ENCODE peak calls at places on chromosomes 1 and 21, in five cellular contexts. T is sigmoid colon, E is suprapubic skin, Y is transverse colon, X is GM23338. K is an unnamed sample.

GRCh38 chr1:10694633-10695627 is 101.5 kb downstream of the CASZ1 start:
- DNase-seq in T (peak; percentile 96), E (peak; percentile 89), Y (peak; percentile 90), X (peak; percentile 95), K (peak; percentile 97)

GRCh38 chr1:15883326-15883725 is 35.8 kb downstream of the SPEN start:
- DNase-seq in T (no peak), E (no peak), Y (no peak), X (no peak), K (no peak)

GRCh38 chr1:67335451-67335850 is 27.8 kb downstream of the IL12RB2 start:
- DNase-seq in T (no peak), E (no peak), Y (no peak), X (no peak), K (no peak)

GRCh38 chr1:246647113-246647512 is 77.1 kb upstream of the SCCPDH start:
- DNase-seq in T (peak; percentile 77), E (no peak), Y (peak; percentile 24), X (peak; percentile 94), K (no peak)

GRCh38 chr1:181906631-181907030 is 154.9 kb downstream of the ZNF648 start:
- DNase-seq in T (no peak), E (no peak), Y (no peak), X (no peak), K (no peak)

GRCh38 chr1:55670331-55671082 is 455.3 kb upstream of the USP24 start:
- DNase-seq in T (no peak), E (no peak), Y (no peak), X (no peak), K (no peak)

GRCh38 chr1:26434161-26434752 is 2.1 kb downstream of the DHDDS start:
- DNase-seq in T (no peak), E (no peak), Y (no peak), X (no peak), K (no peak)

GRCh38 chr1:234934611-234935033 is 194.0 kb downstream of the TOMM20 start:
- DNase-seq in T (no peak), E (peak; percentile 25), Y (no peak), X (no peak), K (no peak)

GRCh38 chr1:243748706-243749283 is 101.2 kb downstream of the AKT3 start:
- DNase-seq in T (no peak), E (no peak), Y (no peak), X (peak; percentile 86), K (no peak)

DNA sequence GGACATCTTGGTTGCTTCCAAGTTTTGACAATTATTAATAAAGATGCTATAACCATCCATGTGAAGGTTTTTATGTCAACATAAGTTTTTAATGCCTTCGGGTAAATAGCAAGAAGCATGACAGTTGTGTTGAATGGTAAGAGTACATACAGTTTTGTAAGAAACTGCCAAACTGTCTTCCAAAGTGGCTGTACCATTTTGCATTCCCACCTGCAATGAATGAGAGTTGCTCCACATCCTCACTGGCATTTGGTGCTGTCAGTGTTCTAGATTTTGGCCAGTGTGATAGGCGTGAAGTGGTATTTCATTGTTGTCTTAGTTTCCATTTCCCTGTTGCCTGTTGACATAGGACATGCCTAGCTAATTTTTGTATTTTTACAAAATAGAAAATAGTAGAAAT is 45.4 kb downstream of the CD58 start:
- DNase-seq in T (no peak), E (no peak), Y (no peak), X (no peak), K (no peak)
- TF ChIP-seq POLR2AphosphoS5 in T (no peak), E (no peak), Y (no peak), X (no peak), K (no peak)

GRCh38 chr1:178870944-178871343 is at the start of gene ANGPTL1:
- DNase-seq in T (no peak), E (no peak), Y (no peak), X (peak; percentile 38), K (no peak)

GRCh38 chr1:178868700-178869099 is 2.2 kb downstream of the ANGPTL1 start:
- DNase-seq in T (no peak), E (no peak), Y (no peak), X (no peak), K (no peak)

GRCh38 chr1:178869114-178869697 is 1.7 kb downstream of the ANGPTL1 start:
- DNase-seq in T (no peak), E (no peak), Y (no peak), X (peak; percentile 60), K (no peak)

GRCh38 chr1:178864326-178864725 is 6.6 kb downstream of the ANGPTL1 start:
- DNase-seq in T (no peak), E (no peak), Y (no peak), X (no peak), K (no peak)

DNA sequence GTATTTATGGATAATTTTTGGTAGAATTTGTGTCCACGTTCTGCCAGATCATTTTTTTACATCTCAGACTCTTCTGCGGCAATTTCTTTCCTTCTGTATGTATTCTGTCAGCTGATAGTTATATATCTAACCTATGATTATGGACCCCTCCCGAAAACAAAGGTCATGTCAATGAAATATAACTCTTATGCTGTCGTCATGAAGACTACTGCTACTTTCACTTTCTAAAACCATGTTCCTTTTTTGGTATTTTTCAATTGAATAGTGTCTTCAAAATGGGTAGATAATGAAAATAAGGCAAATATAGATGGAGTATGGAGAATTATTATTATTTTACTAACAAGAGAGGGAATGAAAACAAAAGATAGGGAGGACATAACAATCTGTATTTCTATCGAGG is 3.2 kb downstream of the ANGPTL1 start:
- DNase-seq in T (no peak), E (no peak), Y (no peak), X (no peak), K (no peak)
- H3K27ac ChIP-seq in T (peak overlapping the region; percentile 74), E (peak overlapping the region; percentile 16), Y (peak overlapping the region; percentile 81), X (no peak overlapping the region), K (peak overlapping the region; percentile 36)

DNA sequence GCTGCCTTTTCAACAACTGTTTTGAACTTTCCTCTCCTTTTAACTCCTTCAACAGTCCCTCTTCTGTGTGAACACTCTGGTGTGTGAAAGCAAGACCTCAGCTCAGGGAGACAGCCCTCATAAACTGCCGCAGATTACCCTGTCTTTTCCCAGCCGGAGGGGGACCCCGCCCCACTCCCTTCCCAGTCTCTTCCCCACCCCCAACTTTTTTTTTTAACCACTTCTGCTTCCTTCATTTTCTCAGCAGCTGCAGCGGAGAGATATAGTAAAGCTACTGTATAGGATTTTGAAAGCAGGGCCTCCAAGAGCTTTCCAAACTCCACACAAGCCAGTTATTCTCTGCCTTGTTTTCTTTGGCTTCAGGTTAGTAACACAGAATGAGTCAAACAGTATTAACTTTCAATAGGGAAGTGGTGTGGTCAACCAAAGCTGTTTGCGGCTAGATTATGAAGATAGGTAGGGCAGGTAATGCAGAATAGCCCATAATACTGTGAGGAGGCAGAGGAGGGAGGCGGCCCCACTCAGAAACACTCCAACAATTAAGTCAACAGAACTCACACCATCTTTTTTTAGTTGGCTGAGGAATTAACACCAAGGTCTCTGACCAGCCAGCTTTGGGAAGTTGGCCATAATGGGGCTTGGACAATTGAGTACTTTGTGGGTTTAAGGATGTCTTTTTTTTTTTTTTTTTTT is 176.9 kb downstream of the CLIC6 start:
- DNase-seq in T (no peak), E (no peak), Y (peak; percentile 53), X (no peak), K (no peak)
- TF ChIP-seq POLR2AphosphoS5 in T (no peak), E (no peak), Y (no peak), X (no peak), K (peak; percentile 48)

DNA sequence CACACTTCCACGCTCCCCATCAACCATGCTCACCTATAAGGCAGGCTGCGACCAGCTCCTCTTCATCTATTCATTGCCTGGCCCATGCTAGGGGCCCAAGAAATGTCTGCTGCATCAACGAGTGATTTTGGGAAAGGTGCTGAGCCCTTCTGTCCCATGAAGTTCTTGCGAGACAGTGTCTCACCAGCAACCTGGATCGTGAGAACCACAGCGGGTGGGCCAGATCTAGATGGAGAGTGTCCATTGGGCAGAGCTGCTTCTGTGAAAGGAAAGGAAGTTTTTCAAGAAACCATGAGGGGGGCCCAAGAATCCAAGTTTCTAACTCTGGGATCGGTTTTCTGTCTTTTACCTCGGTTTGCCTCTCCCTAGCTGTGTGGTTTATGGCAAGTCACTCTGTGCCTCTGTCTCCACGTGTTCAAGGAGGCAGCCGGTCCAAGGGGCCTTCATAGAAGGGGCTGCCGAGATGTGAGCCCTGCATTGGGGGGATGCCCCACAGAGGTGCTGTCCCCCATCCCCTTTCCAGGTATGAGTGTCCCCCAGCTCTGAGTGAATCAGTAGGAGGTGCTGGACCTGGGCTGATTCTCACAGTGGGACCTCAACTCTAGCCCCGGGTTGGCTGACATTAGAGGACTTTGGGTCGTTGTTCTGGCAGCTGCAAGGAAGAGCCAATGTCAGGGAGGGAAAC is 8.3 kb upstream of the PADI1 start:
- DNase-seq in T (peak; percentile 26), E (no peak), Y (no peak), X (no peak), K (no peak)
- H3K27ac ChIP-seq in T (no peak overlapping the region), E (no peak overlapping the region), Y (no peak overlapping the region), X (no peak overlapping the region), K (no peak overlapping the region)

GRCh38 chr1:29237906-29238600 is 1.7 kb downstream of the PTPRU start:
- DNase-seq in T (peak; percentile 81), E (peak; percentile 74), Y (peak; percentile 30), X (peak; percentile 75), K (peak; percentile 91)

GRCh38 chr1:29240986-29241385 is 4.7 kb downstream of the PTPRU start:
- DNase-seq in T (peak; percentile 46), E (no peak), Y (no peak), X (no peak), K (no peak)

GRCh38 chr1:29240400-29240837 is 4.1 kb downstream of the PTPRU start:
- DNase-seq in T (no peak), E (no peak), Y (no peak), X (peak; percentile 96), K (no peak)

GRCh38 chr1:29238601-29238964 is 2.3 kb downstream of the PTPRU start:
- DNase-seq in T (no peak), E (no peak), Y (no peak), X (peak; percentile 47), K (no peak)

GRCh38 chr1:29239142-29239541 is 2.8 kb downstream of the PTPRU start:
- DNase-seq in T (no peak), E (no peak), Y (no peak), X (no peak), K (no peak)
- TF ChIP-seq POLR2AphosphoS5 in T (no peak), E (peak; percentile 43), Y (no peak), X (no peak), K (no peak)

DNA sequence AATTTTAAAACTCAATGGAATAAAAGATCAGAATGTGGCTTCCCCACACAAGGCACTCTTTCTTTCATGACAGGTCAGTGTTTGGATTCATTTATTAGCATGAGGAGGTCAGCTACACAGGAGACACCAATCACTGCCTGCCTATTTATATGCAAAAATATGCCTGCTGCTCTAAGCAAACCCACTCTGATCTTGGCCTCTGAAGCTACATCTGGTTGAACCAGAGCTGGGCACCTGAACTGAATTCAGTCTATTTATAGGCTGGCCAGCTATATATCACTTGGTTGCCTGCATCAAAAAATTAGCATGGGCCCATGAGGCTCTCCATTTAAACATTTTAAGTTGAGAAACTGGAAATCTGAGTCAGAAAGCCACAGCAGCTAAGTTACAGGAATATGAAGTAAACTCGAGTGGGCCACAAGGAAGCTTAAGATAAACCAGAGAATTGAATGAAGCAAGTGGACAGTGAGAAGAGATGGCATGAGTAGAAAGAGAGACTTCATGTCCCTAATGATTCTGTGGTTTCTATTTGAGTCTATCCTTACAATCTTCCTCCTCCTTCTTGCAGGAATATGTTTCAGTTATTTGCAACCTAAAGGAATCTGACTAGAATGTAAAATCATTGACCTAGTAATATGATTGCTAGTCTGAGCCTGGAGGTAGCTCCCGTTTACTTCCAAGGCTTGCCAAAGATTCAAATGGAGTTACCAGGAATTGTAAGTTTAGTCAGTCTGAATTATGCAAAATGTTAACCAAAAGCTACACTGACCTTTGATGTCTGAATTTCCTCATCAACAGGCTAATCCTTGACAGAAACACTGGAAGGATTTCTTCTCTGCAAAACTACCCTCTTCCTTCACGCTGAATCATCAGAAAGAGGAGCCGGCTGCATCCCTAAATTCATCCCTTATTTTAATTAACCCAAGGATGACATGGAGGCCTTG is 17.7 kb downstream of the DDAH1 start:
- DNase-seq in T (no peak), E (no peak), Y (no peak), X (no peak), K (no peak)
- H3K27ac ChIP-seq in T (no peak overlapping the region), E (no peak overlapping the region), Y (no peak overlapping the region), X (no peak overlapping the region), K (no peak overlapping the region)